ENCODE peak calls at places on chromosomes 1 and 21, in seven cellular contexts. R is SJSA1; G is CD8-positive, alpha-beta memory T cell; V is OCI-M1; L is mucosa of gallbladder; S is NAMALWA; Q is sigmoid colon. N is an unnamed sample.

GRCh38 chr1:231208980-231209379 is 32.0 kb upstream of the GNPAT start:
- DNase-seq in Q (no peak), L (no peak), S (no peak), G (no peak), R (no peak), V (no peak), N (no peak)

GRCh38 chr1:160830321-160831153 is 32.1 kb downstream of the CD244 start:
- DNase-seq in Q (no peak), L (peak), S (peak), V (peak), G (peak), R (peak), N (no peak)

GRCh38 chr21:33362044-33362555 is 37.3 kb downstream of the IFNAR1 start:
- DNase-seq in L (no peak), S (peak), Q (no peak), V (peak), G (peak), R (no peak), N (no peak)

GRCh38 chr1:24424207-24424606 is 8.6 kb downstream of the NIPAL3 start:
- DNase-seq in V (no peak), G (no peak), R (no peak), L (no peak), S (no peak), Q (no peak), N (no peak)

GRCh38 chr1:19569786-19570185 is 74.3 kb upstream of the NBL1 start:
- DNase-seq in G (no peak), R (no peak), S (no peak), V (no peak), Q (no peak), L (no peak), N (no peak)

GRCh38 chr1:200194477-200194876 is 167.0 kb downstream of the NR5A2 start:
- DNase-seq in V (no peak), Q (no peak), S (no peak), L (no peak), G (no peak), R (no peak), N (no peak)

GRCh38 chr21:43903451-43904091 is 38.5 kb downstream of the AGPAT3 start:
- DNase-seq in L (no peak), G (no peak), R (no peak), Q (peak), S (no peak), V (no peak), N (no peak)

GRCh38 chr1:9437931-9438330 is 101.3 kb upstream of the SLC25A33 start:
- DNase-seq in S (no peak), L (peak), G (no peak), R (peak), Q (peak), V (no peak), N (peak)

GRCh38 chr1:24996456-24996855 is 66.4 kb upstream of the RUNX3 start:
- DNase-seq in V (no peak), Q (no peak), R (no peak), L (no peak), S (no peak), G (no peak), N (no peak)

GRCh38 chr1:155979525-155980343 is 1.4 kb upstream of the ARHGEF2 start:
- DNase-seq in V (peak), R (no peak), S (peak), L (no peak), Q (no peak), G (no peak), N (no peak)

GRCh38 chr1:61743716-61744620 is 1.7 kb downstream of the PATJ start:
- DNase-seq in S (no peak), R (no peak), G (no peak), L (peak), V (no peak), Q (peak), N (no peak)

N was measured in hippocampal formation.